ENCODE peak calls at places on chromosomes 13 and 19, in four cellular contexts. W, Q, Y and D are unnamed samples. For H3K4me1, the result is how much of the 10 kb centered on the place peaks cover.

GRCh38 chr13:60397693-60398437 is 845 bp downstream of the TDRD3 start:
- DNase-seq in Y (peak), Q (peak), W (peak), D (peak)

GRCh38 chr19:13599681-13600080 is 93.4 kb upstream of the CACNA1A start:
- DNase-seq in W (no peak), Q (no peak), Y (peak), D (no peak)

GRCh38 chr19:13102416-13102665 is 317 bp downstream of the LYL1 start:
- DNase-seq in W (no peak), Y (no peak), Q (no peak), D (no peak)

GRCh38 chr13:103788061-103788652 is 721.9 kb upstream of the SLC10A2 start:
- DNase-seq in Y (no peak), W (no peak), Q (no peak), D (no peak)

GRCh38 chr19:35194022-35194984 is 34.2 kb downstream of the FAM187B start:
- DNase-seq in W (no peak), Y (no peak), Q (no peak), D (no peak)

GRCh38 chr13:50810998-50811397 is 32.5 kb downstream of the DLEU7 start:
- DNase-seq in Q (no peak), Y (no peak), W (peak), D (no peak)

GRCh38 chr13:95023405-95023804 is 277.8 kb downstream of the ABCC4 start:
- DNase-seq in Y (no peak), W (no peak), Q (no peak), D (no peak)

GRCh38 chr13:99269627-99270252 is 11.6 kb upstream of the GPR18 start:
- DNase-seq in Y (no peak), Q (peak), W (no peak), D (no peak)

GRCh38 chr13:65410791-65411190 is 1819.3 kb downstream of the PCDH9 start:
- DNase-seq in Y (no peak), Q (no peak), W (no peak), D (no peak)

GRCh38 chr19:41968751-41969150 is 9.6 kb upstream of the RABAC1 start:
- DNase-seq in W (no peak), Y (no peak), Q (no peak), D (no peak)

GRCh38 chr19:27974082-27974513 is 1238.9 kb downstream of the UQCRFS1 start:
- DNase-seq in Y (no peak), W (no peak), Q (no peak), D (no peak)

GRCh38 chr13:65540064-65540635 is 1690.0 kb downstream of the PCDH9 start:
- DNase-seq in W (no peak), Q (no peak), Y (no peak), D (no peak)

GRCh38 chr13:34733720-34734119 is 208.3 kb upstream of the NBEA start:
- DNase-seq in Q (no peak), Y (no peak), W (no peak), D (no peak)

GRCh38 chr19:40269216-40269940 is 15.8 kb downstream of the AKT2 start:
- DNase-seq in Y (no peak), Q (no peak), W (no peak), D (no peak)

GRCh38 chr19:4064551-4065260 is 2.0 kb downstream of the ZBTB7A start:
- DNase-seq in Y (peak), W (peak), Q (peak), D (peak)

GRCh38 chr19:4063369-4064072 is 3.2 kb downstream of the ZBTB7A start:
- DNase-seq in W (no peak), Q (peak), Y (peak), D (no peak)

GRCh38 chr19:4065430-4066175 is 1.1 kb downstream of the ZBTB7A start:
- DNase-seq in Y (peak), W (peak), Q (peak), D (peak)

GRCh38 chr19:4062576-4063368 is 3.9 kb downstream of the ZBTB7A start:
- DNase-seq in Q (peak), Y (peak), W (no peak), D (peak)

DNA sequence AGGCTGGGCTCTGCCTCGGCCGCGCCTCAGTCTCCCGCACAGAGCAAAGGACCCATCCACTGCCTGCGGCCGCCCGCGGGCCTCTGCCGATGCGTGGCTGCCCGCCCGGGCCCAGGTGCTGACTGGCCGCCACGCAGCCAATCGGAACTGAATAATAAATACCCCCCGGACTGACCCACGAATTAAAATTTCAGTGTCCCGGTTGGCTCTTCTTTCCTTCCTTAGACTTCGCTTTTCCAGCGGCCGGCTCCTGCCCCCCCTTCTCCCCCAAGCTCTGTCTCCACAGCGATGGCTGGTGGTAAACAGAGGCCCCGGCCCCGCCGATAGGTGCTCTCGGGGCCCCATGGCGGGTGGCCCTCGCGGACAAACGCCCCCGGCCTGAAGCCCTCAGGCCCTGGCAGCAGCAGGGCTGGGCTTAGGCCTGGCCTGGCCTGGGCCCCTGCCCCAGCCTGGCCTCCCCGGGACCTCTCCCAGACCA is 2.6 kb downstream of the ZBTB7A start:
- DNase-seq in W (no peak), Q (peak), Y (no peak), D (peak)
- H3K4me3 ChIP-seq in W (peak), Q (peak), Y (peak), D (peak)

GRCh38 chr19:19661675-19662251 is 1.7 kb downstream of the ATP13A1 start:
- DNase-seq in Q (no peak), Y (peak), W (peak), D (no peak)
- TF ChIP-seq POLR2A in Q (no peak), Y (no peak), W (no peak), D (no peak)

DNA sequence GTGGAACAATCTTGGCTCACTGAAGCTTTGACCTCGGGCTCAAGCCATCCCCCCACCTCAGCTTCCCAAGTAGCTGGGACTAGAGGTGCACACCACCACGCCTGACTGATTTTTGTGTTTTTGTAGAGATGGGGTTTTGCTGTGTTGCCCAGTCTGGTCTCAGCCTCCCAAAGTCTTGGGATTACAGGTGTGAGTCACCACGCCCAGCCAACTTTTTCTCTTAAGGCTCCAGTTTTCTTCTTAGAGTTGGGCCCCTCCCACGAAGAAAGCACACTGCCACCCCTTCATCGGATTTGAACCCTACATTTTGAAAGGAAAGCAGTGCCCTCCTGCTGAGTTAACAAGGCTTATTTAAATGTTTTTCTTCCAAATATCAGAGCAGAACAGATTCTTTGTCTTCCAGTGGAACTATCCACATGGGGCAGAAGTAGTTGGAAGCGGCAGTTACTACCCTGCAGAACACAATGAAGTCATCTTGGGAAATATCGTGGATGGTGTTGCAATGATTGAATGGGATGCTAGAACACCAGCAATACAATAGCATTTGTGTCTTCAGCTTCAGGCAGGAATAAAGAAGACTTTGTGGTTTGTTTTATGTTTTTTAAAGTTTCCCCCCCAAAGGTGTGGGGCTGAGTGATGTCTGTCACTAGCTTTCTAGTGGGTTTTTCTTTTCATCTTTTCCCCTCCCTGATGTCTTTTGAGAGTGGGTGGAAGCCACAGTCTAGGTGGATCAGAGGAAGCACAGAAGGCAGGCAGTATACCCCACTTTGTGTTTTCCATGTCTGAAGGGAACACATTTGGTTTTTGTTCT is 8.9 kb downstream of the ACTN4 start:
- DNase-seq in W (no peak), Y (no peak), Q (no peak), D (no peak)
- H3K4me1 ChIP-seq in W (half or more), Y (half or more), Q (under half), D (half or more)

GRCh38 chr13:114124486-114124885 is 7.9 kb downstream of the RASA3 start:
- DNase-seq in Y (no peak), Q (no peak), W (no peak), D (no peak)

GRCh38 chr13:114123876-114124275 is 8.5 kb downstream of the RASA3 start:
- DNase-seq in W (no peak), Y (no peak), Q (no peak), D (no peak)

GRCh38 chr13:114124921-114125320 is 7.5 kb downstream of the RASA3 start:
- DNase-seq in Q (no peak), Y (no peak), W (peak), D (no peak)

GRCh38 chr13:114126789-114127472 is 5.5 kb downstream of the RASA3 start:
- DNase-seq in Y (no peak), Q (no peak), W (no peak), D (no peak)

DNA sequence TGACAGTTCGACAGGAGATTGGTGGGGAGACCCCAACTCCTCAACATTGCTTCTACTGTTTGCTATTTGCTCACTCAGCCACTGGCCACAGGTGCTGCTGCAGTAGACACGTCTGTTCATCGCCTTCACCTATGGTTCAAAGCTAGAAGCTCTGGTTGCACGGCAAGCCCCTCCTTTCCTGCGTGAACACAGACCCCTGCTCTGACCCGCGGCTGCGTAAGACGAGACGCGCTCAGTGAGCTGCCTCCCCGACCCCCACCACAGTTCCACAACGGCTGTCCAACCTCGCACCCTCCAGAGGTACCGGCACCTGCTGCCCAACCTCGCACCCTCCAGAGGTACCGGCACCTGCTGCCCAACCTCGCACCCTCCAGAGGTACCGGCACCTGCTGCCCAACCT is 6.8 kb downstream of the RASA3 start:
- DNase-seq in Y (no peak), Q (no peak), W (no peak), D (no peak)
- H3K4me3 ChIP-seq in Y (no peak), Q (no peak), W (no peak), D (no peak)

GRCh38 chr13:71968025-71968424 is 101.0 kb upstream of the DACH1 start:
- DNase-seq in Q (no peak), W (no peak), Y (no peak), D (no peak)
- TF ChIP-seq POLR2A in Q (no peak), W (no peak), Y (no peak), D (no peak)